ENCODE peak calls at places on chromosomes 12 and 14, in eight cellular contexts. C is tibial artery; S is mesothelial cell of epicardium; D is NCI-H1092 treated with DMSO at 0.1 percent for 48 hours; T is activated CD4-positive, alpha-beta T cell treated with anti-CD3 and anti-CD28 coated beads, Interleukin-2, amount 50 U/mL, for 48 hours; K is activated B cell treated with CpG ODN at 0.5 μM for 24 hours; Z is fibroblast of the aortic adventitia; E is left colon. U is an unnamed sample.

GRCh38 chr14:55124774-55125372 is 4.2 kb upstream of the LGALS3 start:
- DNase-seq in C (no peak), S (no peak), D (no peak), T (no peak), K (no peak), Z (no peak), E (no peak), U (no peak)

GRCh38 chr14:102591372-102591943 is 991 bp upstream of the RCOR1 start:
- DNase-seq in C (peak), S (no peak), D (peak), T (no peak), K (no peak), Z (no peak), E (peak), U (peak)

GRCh38 chr12:63989301-63989845 is 144.9 kb downstream of the SRGAP1 start:
- DNase-seq in C (no peak), S (no peak), D (no peak), T (no peak), K (no peak), Z (peak), E (no peak), U (no peak)

GRCh38 chr12:57738661-57739237 is at the start of gene AGAP2:
- DNase-seq in C (no peak), S (no peak), D (peak), T (no peak), K (no peak), Z (no peak), E (no peak), U (no peak)

GRCh38 chr12:91406920-91407341 is 224.3 kb upstream of the DCN start:
- DNase-seq in C (no peak), S (no peak), D (no peak), T (peak), K (no peak), Z (no peak), E (peak), U (no peak)

GRCh38 chr14:20454359-20454644 is 310 bp downstream of the OSGEP start:
- DNase-seq in C (peak), S (no peak), D (no peak), T (no peak), K (no peak), Z (peak), E (peak), U (peak)

GRCh38 chr12:113208041-113208934 is 13.0 kb upstream of the TPCN1 start:
- DNase-seq in C (peak), S (no peak), D (no peak), T (peak), K (peak), Z (no peak), E (peak), U (peak)

GRCh38 chr12:105226219-105226618 is 9.8 kb downstream of the APPL2 start:
- DNase-seq in C (peak), S (no peak), D (no peak), T (no peak), K (no peak), Z (peak), E (peak), U (peak)

GRCh38 chr14:65168840-65169239 is 66.5 kb upstream of the MAX start:
- DNase-seq in C (no peak), S (no peak), D (no peak), T (no peak), K (no peak), Z (peak), E (no peak), U (no peak)

GRCh38 chr14:22658951-22659350 is 14.8 kb upstream of the OR6J1 start:
- DNase-seq in C (no peak), S (no peak), D (no peak), T (no peak), K (no peak), Z (no peak), E (no peak), U (no peak)

GRCh38 chr14:36505193-36505815 is 14.7 kb downstream of the NKX2-1 start:
- DNase-seq in C (no peak), S (no peak), D (peak), T (no peak), K (no peak), Z (no peak), E (no peak), U (no peak)

GRCh38 chr12:5499566-5500325 is 67.8 kb downstream of the NTF3 start:
- DNase-seq in C (no peak), S (no peak), D (no peak), T (no peak), K (no peak), Z (no peak), E (peak), U (no peak)

GRCh38 chr12:53057816-53058500 is 8.1 kb downstream of the TNS2 start:
- DNase-seq in C (no peak), S (no peak), D (no peak), T (no peak), K (no peak), Z (no peak), E (no peak), U (no peak)

GRCh38 chr12:113174461-113175384 is 10.6 kb downstream of the DDX54 start:
- DNase-seq in C (peak), S (peak), D (no peak), T (peak), K (peak), Z (peak), E (peak), U (peak)

GRCh38 chr12:56601503-56601902 is 28.6 kb downstream of the BAZ2A start:
- DNase-seq in C (no peak), S (no peak), D (no peak), T (peak), K (no peak), Z (no peak), E (no peak), U (peak)

GRCh38 chr12:12529783-12530421 is 32.8 kb downstream of the DUSP16 start:
- DNase-seq in C (no peak), S (no peak), D (no peak), T (no peak), K (no peak), Z (no peak), E (no peak), U (no peak)

GRCh38 chr14:59123526-59123925 is 64.9 kb upstream of the DAAM1 start:
- DNase-seq in C (peak), S (no peak), D (no peak), T (no peak), K (no peak), Z (peak), E (no peak), U (no peak)

GRCh38 chr14:56196274-56196673 is 78.1 kb downstream of the PELI2 start:
- DNase-seq in C (no peak), S (no peak), D (no peak), T (no peak), K (no peak), Z (peak), E (no peak), U (no peak)

GRCh38 chr12:47832263-47832933 is 12.7 kb upstream of the HDAC7 start:
- DNase-seq in C (no peak), S (no peak), D (no peak), T (peak), K (peak), Z (no peak), E (no peak), U (peak)

GRCh38 chr12:104684884-104685283 is 228.1 kb downstream of the CHST11 start:
- DNase-seq in C (no peak), S (no peak), D (no peak), T (no peak), K (no peak), Z (peak), E (no peak), U (no peak)

U was measured in activated CD4-positive, alpha-beta memory T cell treated with anti-CD3 and anti-CD28 coated beads, Interleukin-2, amount 10 ng/mL, durations not matched to agents 7 days and 5 days.